ENCODE peak calls at places on chromosomes 2 and 18, in six cellular contexts. I, L, G, K, Q and S are unnamed samples.

GRCh38 chr2:149129433-149129832 is 90.9 kb downstream of the LYPD6B start:
- DNase-seq in Q (peak; percentile 10), L (no peak), I (no peak), G (no peak), K (no peak), S (no peak)

GRCh38 chr2:166388488-166389070 is 12.8 kb upstream of the SCN9A start:
- DNase-seq in K (no peak), G (no peak), I (no peak), L (no peak), Q (no peak), S (no peak)

GRCh38 chr2:82539222-82539621 is 1919.9 kb downstream of the SUCLG1 start:
- DNase-seq in G (no peak), Q (no peak), K (no peak), L (no peak), I (no peak), S (no peak)

GRCh38 chr2:199455186-199455532 is 2.6 kb downstream of the SATB2 start:
- DNase-seq in I (no peak), Q (no peak), L (no peak), K (no peak), G (no peak), S (no peak)

GRCh38 chr2:113390133-113390849 is 47.2 kb upstream of the ZNG1B start:
- DNase-seq in I (no peak), Q (peak; percentile 67), K (no peak), G (no peak), L (peak; percentile 74), S (peak; percentile 44)

GRCh38 chr2:127025357-127026062 is 81.4 kb downstream of the BIN1 start:
- DNase-seq in G (peak; percentile 86), I (peak; percentile 58), L (peak; percentile 82), K (peak; percentile 89), Q (peak; percentile 52), S (peak; percentile 32)

GRCh38 chr2:16010951-16011620 is 70.7 kb downstream of the MYCN start:
- DNase-seq in K (no peak), Q (no peak), L (no peak), I (no peak), G (no peak), S (no peak)

GRCh38 chr2:230408244-230408842 is 7.7 kb upstream of the SP100 start:
- DNase-seq in I (no peak), Q (peak; percentile 73), L (no peak), G (no peak), K (no peak), S (peak; percentile 68)

GRCh38 chr18:24791736-24792135 is 331.3 kb downstream of the HRH4 start:
- DNase-seq in G (no peak), I (no peak), K (no peak), Q (no peak), L (no peak), S (no peak)

GRCh38 chr2:28269019-28269784 is 123.5 kb upstream of the FOSL2 start:
- DNase-seq in K (no peak), Q (peak; percentile 79), I (no peak), G (no peak), L (no peak), S (no peak)

DNA sequence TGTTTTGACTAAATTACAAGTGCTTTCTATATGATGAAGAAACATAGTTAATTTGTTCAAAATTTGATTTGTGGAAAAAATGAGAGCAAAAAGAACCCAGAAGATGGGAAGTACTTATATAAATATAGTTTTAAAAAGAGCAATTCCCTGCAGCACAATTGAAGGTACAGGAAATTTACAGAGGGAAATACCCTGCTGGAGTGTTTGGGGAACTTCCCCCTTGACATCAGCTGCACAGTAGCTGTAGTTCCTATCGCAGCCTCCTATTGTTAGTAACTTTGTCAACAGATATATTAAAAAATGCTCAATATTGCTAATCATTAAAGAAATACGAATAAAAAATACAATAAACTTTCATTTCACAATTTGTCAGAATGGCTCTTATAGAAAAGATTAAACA is 1118.8 kb upstream of the ZEB2 start:
- DNase-seq in G (no peak), K (no peak), L (no peak), Q (no peak), I (no peak), S (no peak)
- TF ChIP-seq CTCF in G (no peak), K (no peak), L (no peak), Q (no peak), I (no peak), S (no peak)

DNA sequence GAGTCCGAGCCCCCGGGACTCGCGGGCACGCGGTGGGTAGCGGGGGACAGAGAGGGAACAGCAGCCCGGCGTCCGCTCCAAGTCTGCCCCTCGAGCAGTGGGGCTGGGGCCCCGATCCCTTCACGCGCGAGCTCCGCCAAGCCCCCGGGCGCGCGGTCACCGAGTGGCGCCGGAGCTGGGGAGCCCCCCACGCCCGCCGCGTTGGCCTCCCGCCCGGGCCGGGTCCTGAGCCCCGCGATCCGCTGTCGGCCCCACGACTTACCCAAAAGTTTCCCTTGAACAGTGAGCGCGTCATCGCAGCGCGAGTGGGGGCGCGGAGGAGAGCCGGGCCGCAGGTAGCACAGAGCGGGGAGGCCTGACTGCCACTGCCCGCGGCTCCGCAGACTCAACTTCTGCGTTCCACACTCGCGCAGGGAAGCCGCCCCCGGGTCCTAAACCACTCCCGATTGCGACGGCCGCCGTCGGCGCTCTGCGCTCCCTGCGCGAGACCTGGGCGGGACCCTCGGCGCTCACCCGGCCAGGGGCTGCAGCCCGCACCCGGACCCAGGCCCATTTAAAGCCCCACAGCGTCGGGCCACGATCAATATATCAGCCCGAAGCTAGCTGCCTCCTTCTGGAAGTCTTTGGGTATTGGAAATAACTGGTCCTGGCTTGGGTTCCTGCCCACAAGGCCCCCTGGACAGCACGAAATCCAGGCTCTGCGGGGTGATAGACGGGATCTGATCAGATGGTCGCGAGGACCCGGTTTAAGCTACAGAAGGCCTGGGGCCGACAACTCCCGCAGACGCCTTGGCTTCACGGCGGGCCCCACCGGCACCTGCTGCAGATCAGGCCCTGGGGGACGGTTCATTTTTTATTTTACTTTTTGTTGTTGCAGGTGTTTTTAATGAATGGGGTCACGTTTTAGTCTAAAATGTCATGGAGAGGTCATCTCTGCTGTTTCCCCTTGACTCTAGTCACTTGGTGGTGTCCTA is at the start of gene PSTPIP2:
- DNase-seq in L (peak; percentile 77), K (no peak), G (peak; percentile 84), Q (no peak), I (peak; percentile 71), S (no peak)
- TF ChIP-seq CTCF in L (no peak), K (no peak), G (no peak), Q (no peak), I (no peak), S (peak; percentile 3)

GRCh38 chr18:52339891-52340371 is at the start of gene DCC:
- DNase-seq in Q (peak; percentile 26), K (no peak), L (peak; percentile 71), G (no peak), I (peak; percentile 18), S (no peak)
- TF ChIP-seq CTCF in Q (peak; percentile 56), K (no peak), L (peak; percentile 46), G (peak; percentile 40), I (no peak), S (no peak)

GRCh38 chr2:64939332-64939917 is 49.8 kb upstream of the SLC1A4 start:
- DNase-seq in G (no peak), L (no peak), K (no peak), Q (no peak), I (no peak), S (no peak)
- TF ChIP-seq CTCF in G (no peak), L (no peak), K (no peak), Q (no peak), I (no peak), S (no peak)

GRCh38 chr2:675982-676646 is 1.1 kb downstream of the TMEM18 start:
- DNase-seq in Q (peak; percentile 91), L (peak; percentile 63), I (no peak), K (peak; percentile 94), G (peak; percentile 85), S (peak; percentile 72)
- TF ChIP-seq CTCF in Q (peak; percentile 54), L (peak; percentile 23), I (no peak), K (no peak), G (peak; percentile 19), S (peak; percentile 38)

GRCh38 chr18:634551-635045 is 22.9 kb upstream of the TYMS start:
- DNase-seq in K (no peak), L (no peak), I (no peak), G (no peak), Q (peak; percentile 53), S (no peak)

GRCh38 chr18:623760-624620 is 27.2 kb downstream of the CLUL1 start:
- DNase-seq in G (peak; percentile 81), I (peak; percentile 43), K (no peak), Q (peak; percentile 66), L (peak; percentile 73), S (peak; percentile 40)

GRCh38 chr18:631560-631959 is 25.9 kb upstream of the TYMS start:
- DNase-seq in L (no peak), Q (no peak), I (no peak), K (no peak), G (no peak), S (no peak)

GRCh38 chr18:627211-627610 is 30.2 kb upstream of the TYMS start:
- DNase-seq in K (no peak), G (no peak), L (no peak), I (no peak), Q (no peak), S (peak; percentile 3)

GRCh38 chr18:629303-630150 is 27.9 kb upstream of the TYMS start:
- DNase-seq in I (no peak), K (no peak), Q (no peak), L (no peak), G (no peak), S (no peak)
- TF ChIP-seq CTCF in I (no peak), K (no peak), Q (no peak), L (peak; percentile 10), G (no peak), S (no peak)

GRCh38 chr2:65436169-65436824 is 3.9 kb upstream of the SPRED2 start:
- DNase-seq in Q (peak; percentile 88), G (peak; percentile 97), L (peak; percentile 65), K (peak; percentile 97), I (peak; percentile 91), S (peak; percentile 95)

GRCh38 chr2:65436825-65437221 is 4.4 kb upstream of the SPRED2 start:
- DNase-seq in Q (no peak), L (peak; percentile 17), I (no peak), G (no peak), K (no peak), S (no peak)

GRCh38 chr2:65437392-65438135 is 5.2 kb upstream of the SPRED2 start:
- DNase-seq in Q (no peak), I (no peak), K (no peak), G (no peak), L (no peak), S (no peak)

GRCh38 chr2:65434592-65435241 is 2.3 kb upstream of the SPRED2 start:
- DNase-seq in K (no peak), G (no peak), L (no peak), Q (no peak), I (no peak), S (no peak)

DNA sequence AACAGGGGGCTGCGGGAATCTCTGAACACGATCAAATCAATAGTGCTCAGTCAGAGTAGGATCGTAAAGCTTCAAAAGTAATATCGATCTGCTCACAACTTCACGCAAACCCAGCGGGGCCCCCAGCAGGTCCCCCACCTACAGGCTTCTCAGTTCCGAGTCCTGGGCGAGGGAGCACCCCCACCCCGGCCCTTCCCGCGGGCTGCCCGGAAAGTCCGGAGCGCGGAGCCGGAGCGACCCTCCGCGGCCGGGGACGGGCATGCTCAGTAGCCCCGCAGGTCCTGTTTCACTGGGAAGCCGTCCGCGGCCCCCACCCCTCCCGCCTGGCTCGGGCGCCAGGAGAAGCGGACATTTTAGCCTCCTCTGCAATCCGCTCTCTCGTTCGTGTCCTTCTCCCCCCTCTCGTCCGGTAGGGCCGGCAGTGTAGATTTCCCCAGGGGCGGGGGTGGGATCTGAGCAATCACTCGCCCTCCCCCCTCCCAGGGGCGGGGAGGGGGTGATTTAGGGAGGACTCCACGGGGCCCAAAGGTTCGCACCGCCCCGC is 3.3 kb upstream of the SPRED2 start:
- DNase-seq in L (peak; percentile 91), G (peak; percentile 95), K (no peak), Q (no peak), I (peak; percentile 89), S (no peak)
- TF ChIP-seq CTCF in L (no peak), G (no peak), K (no peak), Q (no peak), I (no peak), S (no peak)

GRCh38 chr2:222290691-222291484 is 7.9 kb downstream of the PAX3 start:
- DNase-seq in G (no peak), I (no peak), K (no peak), Q (no peak), L (peak; percentile 81), S (no peak)
- TF ChIP-seq CTCF in G (no peak), I (no peak), K (no peak), Q (no peak), L (no peak), S (no peak)